ENCODE peak calls at places on chromosomes 13 and 19, in four cellular contexts. K, Z, V and I are unnamed samples.

GRCh38 chr19:1266818-1267440 is 2.2 kb upstream of the CIRBP start:
- DNase-seq in K (no peak), Z (peak; percentile 85), V (peak; percentile 41), I (no peak)

GRCh38 chr13:95411641-95412040 is 110.4 kb upstream of the ABCC4 start:
- DNase-seq in K (no peak), Z (no peak), V (no peak), I (no peak)

GRCh38 chr13:112506046-112506445 is 81.9 kb downstream of the TUBGCP3 start:
- DNase-seq in K (no peak), Z (no peak), V (no peak), I (no peak)

GRCh38 chr19:48614436-48615144 is at the start of gene FAM83E:
- DNase-seq in K (no peak), Z (no peak), V (peak; percentile 61), I (no peak)

GRCh38 chr13:50167224-50167947 is 152.1 kb downstream of the KCNRG start:
- DNase-seq in K (no peak), Z (no peak), V (peak; percentile 9), I (no peak)

GRCh38 chr13:57739089-57739488 is 107.5 kb downstream of the PCDH17 start:
- DNase-seq in K (no peak), Z (no peak), V (no peak), I (no peak)

GRCh38 chr13:101082441-101082840 is 333.9 kb downstream of the NALCN start:
- DNase-seq in K (no peak), Z (no peak), V (no peak), I (no peak)

GRCh38 chr13:94192576-94192975 is 286.9 kb downstream of the DCT start:
- DNase-seq in K (no peak), Z (no peak), V (no peak), I (peak; percentile 30)

GRCh38 chr13:98374750-98375149 is 197.7 kb upstream of the RNF113B start:
- DNase-seq in K (no peak), Z (no peak), V (no peak), I (no peak)

GRCh38 chr13:87089391-87089790 is 581.8 kb upstream of the SLITRK5 start:
- DNase-seq in K (no peak), Z (no peak), V (no peak), I (no peak)

GRCh38 chr19:22945560-22945959 is 57.4 kb downstream of the ZNF728 start:
- DNase-seq in K (peak; percentile 10), Z (no peak), V (peak; percentile 11), I (no peak)

GRCh38 chr19:3586124-3586626 is 897 bp downstream of the GIPC3 start:
- DNase-seq in K (no peak), Z (peak; percentile 89), V (peak; percentile 74), I (no peak)

GRCh38 chr13:109715902-109716301 is 70.5 kb downstream of the IRS2 start:
- DNase-seq in K (no peak), Z (no peak), V (no peak), I (no peak)

GRCh38 chr19:3387645-3388589 is 21.5 kb downstream of the NFIC start:
- DNase-seq in K (no peak), Z (peak; percentile 98), V (no peak), I (no peak)

GRCh38 chr19:5023128-5023571 is 54.2 kb downstream of the KDM4B start:
- DNase-seq in K (no peak), Z (no peak), V (no peak), I (no peak)

GRCh38 chr13:76336889-76337844 is 549.0 kb downstream of the KCTD12 start:
- DNase-seq in K (no peak), Z (no peak), V (no peak), I (no peak)

GRCh38 chr19:1486720-1487575 is 3.2 kb downstream of the PCSK4 start:
- DNase-seq in K (no peak), Z (no peak), V (no peak), I (no peak)

GRCh38 chr13:58134012-58134411 is 502.5 kb downstream of the PCDH17 start:
- DNase-seq in K (no peak), Z (no peak), V (no peak), I (no peak)

GRCh38 chr13:31765441-31765840 is 26.1 kb downstream of the RXFP2 start:
- DNase-seq in K (no peak), Z (no peak), V (no peak), I (no peak)

GRCh38 chr13:27043013-27043412 is 128.6 kb downstream of the USP12 start:
- DNase-seq in K (peak; percentile 83), Z (peak; percentile 49), V (no peak), I (peak; percentile 24)

GRCh38 chr13:88188986-88189385 is 517.8 kb downstream of the SLITRK5 start:
- DNase-seq in K (no peak), Z (no peak), V (no peak), I (no peak)

GRCh38 chr13:36841411-36841810 is 22.4 kb downstream of the RFXAP start:
- DNase-seq in K (no peak), Z (no peak), V (no peak), I (no peak)

GRCh38 chr19:38649305-38650179 is 2.1 kb downstream of the ACTN4 start:
- DNase-seq in K (no peak), Z (no peak), V (no peak), I (peak; percentile 94)

GRCh38 chr19:4745986-4746385 is 22.3 kb upstream of the DPP9 start:
- DNase-seq in K (no peak), Z (no peak), V (no peak), I (no peak)

GRCh38 chr19:15101479-15102082 is 5.6 kb upstream of the SYDE1 start:
- DNase-seq in K (peak; percentile 38), Z (peak; percentile 54), V (peak; percentile 60), I (peak; percentile 52)

GRCh38 chr13:97889803-97890202 is 63.7 kb upstream of the IPO5 start:
- DNase-seq in K (no peak), Z (no peak), V (no peak), I (no peak)

GRCh38 chr19:2428027-2428690 is 773 bp upstream of the TIMM13 start:
- DNase-seq in K (no peak), Z (peak; percentile 48), V (no peak), I (no peak)

GRCh38 chr19:1213391-1214286 is 8.1 kb downstream of the STK11 start:
- DNase-seq in K (no peak), Z (peak; percentile 57), V (no peak), I (no peak)

GRCh38 chr19:52896431-52897148 is 845 bp downstream of the ZNF320 start:
- DNase-seq in K (no peak), Z (peak; percentile 56), V (peak; percentile 49), I (no peak)

GRCh38 chr13:65339236-65339635 is 1890.9 kb downstream of the PCDH9 start:
- DNase-seq in K (no peak), Z (no peak), V (no peak), I (no peak)

GRCh38 chr13:39952244-39953233 is 297.1 kb downstream of the COG6 start:
- DNase-seq in K (no peak), Z (no peak), V (peak; percentile 10), I (no peak)

GRCh38 chr13:101092985-101093384 is 323.3 kb downstream of the NALCN start:
- DNase-seq in K (no peak), Z (no peak), V (no peak), I (no peak)

GRCh38 chr13:31201341-31202024 is 1.7 kb downstream of the B3GLCT start:
- DNase-seq in K (no peak), Z (peak; percentile 44), V (no peak), I (no peak)

GRCh38 chr13:110348309-110348625 is 41.2 kb downstream of the COL4A2 start:
- DNase-seq in K (no peak), Z (no peak), V (no peak), I (no peak)

DNA sequence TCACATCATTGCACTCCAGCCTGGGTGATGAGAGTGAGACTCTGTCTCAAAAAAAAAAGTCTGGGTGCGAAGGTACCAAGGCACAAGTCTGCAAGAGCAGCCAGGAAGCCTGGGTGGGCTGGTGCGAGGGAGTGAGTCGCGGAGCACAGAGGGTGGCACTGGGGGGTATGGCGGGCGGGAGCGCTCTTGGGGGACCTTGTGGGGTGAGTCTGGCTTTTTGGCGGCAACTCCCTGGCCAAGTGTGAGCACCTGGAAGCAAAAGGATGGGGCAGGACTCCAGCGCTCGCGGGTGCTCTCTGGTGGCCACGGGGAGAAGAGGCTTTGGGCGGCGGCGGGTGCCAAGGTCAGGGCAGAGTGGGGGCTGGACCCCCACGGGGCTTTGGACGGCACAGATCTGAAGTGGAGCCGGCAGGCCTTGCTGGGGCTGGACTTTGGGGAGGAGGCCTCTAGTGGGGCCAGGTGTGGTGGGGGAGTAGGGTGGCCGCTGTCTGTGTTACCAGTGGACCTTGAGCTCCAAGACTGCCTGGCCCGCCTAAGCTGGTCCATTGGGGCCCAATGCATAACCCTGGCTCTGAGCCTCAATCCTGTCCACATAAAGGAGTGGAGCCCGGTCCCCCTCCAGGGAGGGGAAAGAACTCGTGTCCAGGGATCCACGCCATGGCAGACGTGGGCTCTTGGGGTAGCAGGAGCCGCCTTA is 1.6 kb downstream of the P2RY11 start:
- DNase-seq in K (no peak), Z (peak; percentile 75), V (peak; percentile 60), I (peak; percentile 47)
- TF ChIP-seq ELF1 in K (no peak), Z (no peak), V (no peak), I (no peak)

GRCh38 chr19:35381926-35382325 is 11.1 kb downstream of the GPR42 start:
- DNase-seq in K (no peak), Z (no peak), V (no peak), I (no peak)

GRCh38 chr19:35380450-35381124 is 9.7 kb downstream of the GPR42 start:
- DNase-seq in K (no peak), Z (no peak), V (peak; percentile 84), I (peak; percentile 89)

GRCh38 chr19:35381318-35381717 is 10.4 kb downstream of the GPR42 start:
- DNase-seq in K (no peak), Z (no peak), V (no peak), I (no peak)

GRCh38 chr19:35379992-35380391 is 9.1 kb downstream of the GPR42 start:
- DNase-seq in K (no peak), Z (no peak), V (peak; percentile 37), I (peak; percentile 35)

DNA sequence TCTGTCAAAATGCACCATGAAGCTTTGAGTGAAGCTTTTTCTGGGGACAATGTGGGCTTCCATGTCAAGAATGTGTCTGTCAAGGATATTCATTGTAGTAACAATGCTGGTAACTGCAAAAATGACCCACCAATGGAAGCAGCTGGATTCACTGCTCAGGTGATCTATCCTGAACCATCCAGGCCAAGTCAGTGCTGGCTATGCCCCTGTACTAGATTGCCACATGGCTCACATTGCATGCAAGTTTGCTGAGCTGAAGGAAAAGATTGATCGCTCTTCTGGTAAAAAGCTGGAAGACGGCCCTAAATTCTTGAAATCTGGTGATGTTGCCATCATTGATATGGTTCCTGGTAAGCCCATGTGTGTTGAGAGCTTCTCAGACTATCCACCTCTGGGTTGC is 12.7 kb downstream of the GPR42 start:
- DNase-seq in K (no peak), Z (no peak), V (no peak), I (no peak)
- TF ChIP-seq ELF1 in K (no peak), Z (no peak), V (no peak), I (no peak)

GRCh38 chr19:13102666-13103584 is at the start of gene LYL1:
- DNase-seq in K (no peak), Z (peak; percentile 97), V (peak; percentile 93), I (peak; percentile 45)
- TF ChIP-seq ELF1 in K (no peak), Z (no peak), V (peak; percentile 80), I (no peak)

DNA sequence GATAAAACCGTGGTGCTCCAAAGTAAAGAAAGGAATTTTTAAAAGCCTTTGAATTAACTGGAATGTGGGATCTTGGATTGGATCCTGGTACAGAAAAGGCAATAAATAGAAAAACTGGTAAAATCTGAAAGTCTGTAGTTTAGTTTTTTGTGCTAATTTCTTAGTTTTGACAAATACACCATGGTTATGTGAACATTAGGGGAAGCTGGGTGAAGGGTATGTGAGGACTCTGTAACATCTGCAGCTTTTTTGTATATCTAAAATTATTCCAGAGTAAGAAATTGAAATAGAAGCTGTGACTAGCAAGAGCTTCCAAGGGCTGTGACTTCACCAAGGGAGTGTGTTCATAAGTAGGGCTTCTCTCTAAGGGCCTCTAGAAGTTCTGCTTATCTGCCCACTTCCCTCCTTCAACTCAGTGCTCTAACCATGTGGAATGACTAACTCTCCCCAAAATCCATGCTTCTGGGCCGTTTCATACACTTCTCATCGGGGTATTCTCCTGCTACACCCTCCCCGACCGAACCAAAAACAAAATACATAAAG is 26.5 kb downstream of the ARHGAP35 start:
- DNase-seq in K (no peak), Z (no peak), V (no peak), I (no peak)
- TF ChIP-seq ELF1 in K (no peak), Z (no peak), V (no peak), I (no peak)